ENCODE peak calls at places on chromosome 14, in ten cellular contexts. E, N, L, X, G, H, J, T, W and U are unnamed samples.

GRCh38 chr14:77111021-77111420 is 13.0 kb downstream of the CIPC start:
- DNase-seq in E (no peak), N (no peak), L (no peak), X (no peak), G (no peak), H (no peak), J (no peak), T (peak; percentile 77), W (no peak), U (no peak)

GRCh38 chr14:51328089-51328941 is 88.3 kb downstream of the TMX1 start:
- DNase-seq in E (no peak), N (peak; percentile 58), L (no peak), X (no peak), G (no peak), H (no peak), J (no peak), T (no peak), W (peak; percentile 5), U (no peak)

GRCh38 chr14:38420045-38420444 is 164.2 kb upstream of the CLEC14A start:
- DNase-seq in E (no peak), N (peak; percentile 39), L (no peak), X (no peak), G (no peak), H (no peak), J (no peak), T (no peak), W (no peak), U (no peak)

GRCh38 chr14:24298892-24299254 is 707 bp downstream of the DHRS1 start:
- DNase-seq in E (no peak), N (peak; percentile 20), L (no peak), X (no peak), G (no peak), H (no peak), J (peak; percentile 16), T (no peak), W (peak; percentile 33), U (peak; percentile 44)

GRCh38 chr14:88327497-88327896 is 4.4 kb upstream of the KCNK10 start:
- DNase-seq in E (no peak), N (no peak), L (no peak), X (no peak), G (no peak), H (no peak), J (no peak), T (no peak), W (no peak), U (no peak)

GRCh38 chr14:73723411-73723798 is 9.2 kb upstream of the PNMA1 start:
- DNase-seq in E (no peak), N (peak; percentile 23), L (no peak), X (no peak), G (no peak), H (no peak), J (no peak), T (no peak), W (peak; percentile 33), U (no peak)

GRCh38 chr14:96693252-96693820 is 103.8 kb upstream of the VRK1 start:
- DNase-seq in E (no peak), N (no peak), L (no peak), X (no peak), G (no peak), H (no peak), J (no peak), T (no peak), W (no peak), U (no peak)

GRCh38 chr14:98946995-98947394 is 325.0 kb downstream of the BCL11B start:
- DNase-seq in E (no peak), N (peak; percentile 46), L (no peak), X (no peak), G (no peak), H (no peak), J (no peak), T (no peak), W (no peak), U (no peak)

GRCh38 chr14:34425095-34425851 is 36.8 kb downstream of the SPTSSA start:
- DNase-seq in E (no peak), N (no peak), L (no peak), X (no peak), G (no peak), H (no peak), J (no peak), T (no peak), W (no peak), U (no peak)

GRCh38 chr14:92297818-92298595 is 25.0 kb upstream of the SLC24A4 start:
- DNase-seq in E (no peak), N (no peak), L (no peak), X (no peak), G (no peak), H (no peak), J (no peak), T (no peak), W (no peak), U (no peak)

GRCh38 chr14:91509878-91510170 is 286 bp downstream of the PPP4R3A start:
- DNase-seq in E (no peak), N (no peak), L (no peak), X (no peak), G (no peak), H (peak; percentile 67), J (no peak), T (no peak), W (no peak), U (no peak)

GRCh38 chr14:23061995-23062394 is 4.7 kb upstream of the CDH24 start:
- DNase-seq in E (no peak), N (peak; percentile 95), L (no peak), X (no peak), G (no peak), H (no peak), J (peak; percentile 90), T (peak; percentile 61), W (peak; percentile 67), U (no peak)

GRCh38 chr14:62143235-62143634 is 381.0 kb downstream of the SNAPC1 start:
- DNase-seq in E (no peak), N (peak; percentile 88), L (no peak), X (no peak), G (no peak), H (no peak), J (no peak), T (no peak), W (no peak), U (no peak)

GRCh38 chr14:69571879-69572633 is 2.6 kb downstream of the CCDC177 start:
- DNase-seq in E (peak; percentile 68), N (peak; percentile 14), L (no peak), X (no peak), G (no peak), H (no peak), J (no peak), T (peak; percentile 32), W (peak; percentile 17), U (no peak)

GRCh38 chr14:33871394-33871793 is 79.5 kb downstream of the EGLN3 start:
- DNase-seq in E (no peak), N (no peak), L (no peak), X (no peak), G (no peak), H (no peak), J (no peak), T (no peak), W (no peak), U (no peak)

GRCh38 chr14:70640938-70641547 is 673 bp upstream of the TTC9 start:
- DNase-seq in E (peak; percentile 30), N (peak; percentile 30), L (peak; percentile 44), X (peak; percentile 41), G (peak; percentile 42), H (no peak), J (no peak), T (peak; percentile 63), W (peak; percentile 13), U (peak; percentile 9)

GRCh38 chr14:103847954-103848719 is 762 bp upstream of the PPP1R13B start:
- DNase-seq in E (no peak), N (no peak), L (peak; percentile 19), X (no peak), G (no peak), H (no peak), J (no peak), T (no peak), W (no peak), U (peak; percentile 63)

GRCh38 chr14:81296263-81296923 is 75.6 kb upstream of the GTF2A1 start:
- DNase-seq in E (no peak), N (no peak), L (no peak), X (no peak), G (no peak), H (no peak), J (no peak), T (no peak), W (no peak), U (no peak)

GRCh38 chr14:74886001-74886400 is 4.3 kb downstream of the DLST start:
- DNase-seq in E (no peak), N (peak; percentile 92), L (no peak), X (no peak), G (no peak), H (no peak), J (peak; percentile 96), T (no peak), W (no peak), U (no peak)

GRCh38 chr14:103343905-103344797 is 10.1 kb downstream of the EIF5 start:
- DNase-seq in E (no peak), N (no peak), L (no peak), X (no peak), G (no peak), H (no peak), J (no peak), T (no peak), W (no peak), U (no peak)

GRCh38 chr14:25001096-25001982 is 48.6 kb downstream of the STXBP6 start:
- DNase-seq in E (no peak), N (peak; percentile 20), L (no peak), X (no peak), G (no peak), H (no peak), J (peak; percentile 31), T (no peak), W (no peak), U (no peak)

GRCh38 chr14:38297681-38298080 is 41.8 kb upstream of the CLEC14A start:
- DNase-seq in E (no peak), N (peak; percentile 82), L (no peak), X (no peak), G (no peak), H (no peak), J (no peak), T (no peak), W (no peak), U (peak; percentile 58)

GRCh38 chr14:79260406-79260805 is 950.9 kb downstream of the DIO2 start:
- DNase-seq in E (no peak), N (no peak), L (no peak), X (no peak), G (no peak), H (no peak), J (no peak), T (no peak), W (no peak), U (no peak)

GRCh38 chr14:33432407-33433023 is 493.8 kb downstream of the NPAS3 start:
- DNase-seq in E (peak; percentile 21), N (peak; percentile 63), L (no peak), X (no peak), G (peak; percentile 35), H (no peak), J (no peak), T (no peak), W (peak; percentile 8), U (peak; percentile 39)

GRCh38 chr14:67620217-67620789 is 583 bp downstream of the ARG2 start:
- DNase-seq in E (peak; percentile 26), N (no peak), L (no peak), X (no peak), G (peak; percentile 10), H (no peak), J (no peak), T (peak; percentile 26), W (no peak), U (peak; percentile 15)

GRCh38 chr14:51889851-51890250 is 29.4 kb downstream of the GNG2 start:
- DNase-seq in E (no peak), N (no peak), L (no peak), X (no peak), G (no peak), H (no peak), J (no peak), T (no peak), W (no peak), U (no peak)

GRCh38 chr14:93332032-93332852 is 594 bp downstream of the BTBD7 start:
- DNase-seq in E (peak; percentile 58), N (peak; percentile 28), L (peak; percentile 17), X (peak; percentile 17), G (peak; percentile 19), H (peak; percentile 29), J (no peak), T (peak; percentile 74), W (peak; percentile 21), U (peak; percentile 75)

GRCh38 chr14:103188691-103189480 is 65.6 kb downstream of the TNFAIP2 start:
- DNase-seq in E (no peak), N (no peak), L (no peak), X (no peak), G (no peak), H (no peak), J (no peak), T (peak; percentile 37), W (no peak), U (no peak)